ENCODE peak calls at places on chromosomes 3 and 15, in nine cellular contexts. G is BJ, B is kidney, W is HepG2, L is SJCRH30, P is sigmoid colon, X is MG63, J is heart left ventricle, Q is GM23248. F is an unnamed sample.

GRCh38 chr3:31962801-31963205 is 18.3 kb downstream of the OSBPL10 start:
- DNase-seq in P (no peak), G (no peak), Q (peak; percentile 40), W (peak; percentile 52), L (no peak), X (no peak), J (no peak), B (no peak), F (peak; percentile 34)

GRCh38 chr15:39553947-39554731 is 26.7 kb upstream of the THBS1 start:
- DNase-seq in P (peak; percentile 85), L (peak; percentile 44), X (no peak), B (no peak), Q (no peak), G (no peak), J (no peak), W (no peak), F (no peak)

GRCh38 chr3:124172846-124173245 is 180.9 kb upstream of the ROPN1 start:
- DNase-seq in B (no peak), P (no peak), W (no peak), L (no peak), J (no peak), X (no peak), G (no peak), Q (no peak), F (no peak)

GRCh38 chr3:121477589-121477988 is 68.2 kb downstream of the POLQ start:
- DNase-seq in B (no peak), Q (peak; percentile 85), W (no peak), P (no peak), J (no peak), G (peak; percentile 47), X (peak; percentile 1), L (no peak), F (no peak)

GRCh38 chr3:82000773-82001172 is 239.3 kb upstream of the GBE1 start:
- DNase-seq in J (no peak), B (no peak), L (peak; percentile 83), P (no peak), G (no peak), W (no peak), X (no peak), Q (no peak), F (no peak)

GRCh38 chr3:141797167-141797773 is 34.1 kb downstream of the GRK7 start:
- DNase-seq in X (no peak), W (no peak), G (no peak), L (peak; percentile 92), P (peak; percentile 69), B (peak; percentile 90), Q (peak; percentile 66), J (peak; percentile 88), F (peak; percentile 62)

GRCh38 chr3:10349801-10350200 is 28.9 kb upstream of the SEC13 start:
- DNase-seq in L (no peak), J (peak; percentile 30), W (no peak), X (no peak), G (no peak), Q (no peak), P (no peak), B (peak; percentile 49), F (no peak)

GRCh38 chr3:27575509-27575908 is 91.3 kb upstream of the SLC4A7 start:
- DNase-seq in W (no peak), P (no peak), X (no peak), J (no peak), L (no peak), G (no peak), Q (no peak), B (no peak), F (peak; percentile 87)

GRCh38 chr3:190825389-190826016 is 37.0 kb downstream of the GMNC start:
- DNase-seq in Q (peak; percentile 33), J (no peak), P (no peak), G (no peak), B (no peak), L (no peak), X (no peak), W (no peak), F (no peak)

GRCh38 chr3:187809979-187810568 is 64.8 kb upstream of the BCL6 start:
- DNase-seq in W (peak; percentile 13), G (no peak), P (no peak), J (no peak), X (no peak), Q (no peak), B (no peak), L (no peak), F (no peak)

GRCh38 chr3:187811580-187812250 is 66.4 kb upstream of the BCL6 start:
- DNase-seq in L (no peak), Q (peak; percentile 87), G (peak; percentile 39), B (no peak), W (no peak), J (no peak), X (peak; percentile 33), P (no peak), F (no peak)

GRCh38 chr3:187804120-187805106 is 59.1 kb upstream of the BCL6 start:
- DNase-seq in Q (no peak), B (no peak), G (no peak), P (no peak), J (no peak), L (no peak), X (no peak), W (no peak), F (no peak)

GRCh38 chr3:187807086-187807862 is 62.0 kb upstream of the BCL6 start:
- DNase-seq in B (no peak), L (no peak), Q (peak; percentile 92), P (no peak), G (no peak), W (no peak), J (no peak), X (peak; percentile 13), F (no peak)

GRCh38 chr3:187808466-187809291 is 63.4 kb upstream of the BCL6 start:
- DNase-seq in X (no peak), Q (no peak), L (no peak), P (no peak), B (no peak), G (no peak), W (peak; percentile 82), J (no peak), F (no peak)
- H3K4me3 ChIP-seq in X (no peak overlapping the region), Q (no peak overlapping the region), L (no peak overlapping the region), P (no peak overlapping the region), B (peak overlapping the region; percentile 35), G (no peak overlapping the region), W (peak overlapping the region; percentile 31), J (no peak overlapping the region), F (no peak overlapping the region)

GRCh38 chr3:181722156-181722555 is 10.4 kb downstream of the SOX2 start:
- DNase-seq in B (no peak), Q (no peak), W (no peak), X (no peak), L (no peak), P (no peak), G (no peak), J (no peak), F (no peak)
- H3K4me3 ChIP-seq in B (no peak overlapping the region), Q (no peak overlapping the region), W (no peak overlapping the region), X (no peak overlapping the region), L (no peak overlapping the region), P (no peak overlapping the region), G (no peak overlapping the region), J (no peak overlapping the region), F (no peak overlapping the region)

GRCh38 chr15:89997079-89997478 is 4.0 kb upstream of the ZNF710 start:
- DNase-seq in L (no peak), P (peak; percentile 7), X (no peak), J (no peak), B (no peak), G (no peak), Q (no peak), W (no peak), F (no peak)

GRCh38 chr15:89998141-89998661 is 2.9 kb upstream of the ZNF710 start:
- DNase-seq in J (no peak), B (no peak), G (no peak), P (no peak), Q (peak; percentile 81), X (peak; percentile 38), W (peak; percentile 69), L (peak; percentile 20), F (no peak)

GRCh38 chr15:90000175-90000923 is 775 bp upstream of the ZNF710 start:
- DNase-seq in G (no peak), W (no peak), Q (peak; percentile 66), B (peak; percentile 81), P (peak; percentile 72), L (peak; percentile 62), X (peak; percentile 49), J (peak; percentile 69), F (no peak)

GRCh38 chr15:89999676-90000174 is 1.4 kb upstream of the ZNF710 start:
- DNase-seq in W (no peak), P (peak; percentile 67), J (peak; percentile 67), Q (peak; percentile 53), X (peak; percentile 53), L (peak; percentile 16), G (no peak), B (no peak), F (no peak)

DNA sequence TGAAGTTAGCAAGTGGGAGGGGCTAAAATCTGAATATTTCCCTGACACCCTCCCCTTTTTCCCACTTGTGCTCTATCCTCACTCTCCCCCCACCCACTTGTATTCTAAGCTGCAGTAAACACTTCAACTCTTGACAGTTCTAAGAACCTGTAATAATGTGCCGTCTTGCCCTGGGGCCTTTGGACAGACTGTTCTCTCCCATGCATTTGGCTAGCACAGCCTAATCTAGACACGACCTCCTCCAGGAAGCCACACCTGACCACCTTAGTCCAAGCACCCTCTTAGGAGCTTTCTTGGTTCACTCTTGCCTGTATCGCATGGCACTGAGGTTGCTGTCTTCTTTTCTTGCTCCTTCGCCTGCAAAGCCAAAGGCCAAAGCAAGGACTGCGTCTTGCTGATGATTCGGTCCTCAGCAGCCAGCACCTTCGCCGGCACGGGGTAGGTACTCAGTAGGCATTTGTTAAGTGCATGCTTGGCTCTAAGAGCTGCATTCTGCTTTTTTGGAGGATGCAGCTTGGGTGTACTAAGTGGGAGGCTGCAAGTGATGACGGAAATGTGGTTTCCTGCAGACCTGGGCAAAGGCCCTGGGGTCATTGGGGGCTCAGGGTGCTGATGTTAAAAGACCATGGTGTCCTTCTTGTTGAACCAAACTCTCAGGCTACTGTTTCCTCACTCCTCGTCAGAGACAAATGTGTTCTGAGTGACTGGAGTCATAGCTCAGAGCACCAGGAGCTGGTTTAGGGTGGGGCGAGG is 2.0 kb upstream of the ZNF710 start:
- DNase-seq in L (no peak), Q (no peak), G (no peak), P (no peak), X (no peak), J (no peak), B (no peak), W (no peak), F (no peak)
- H3K4me3 ChIP-seq in L (no peak overlapping the region), Q (no peak overlapping the region), G (no peak overlapping the region), P (no peak overlapping the region), X (no peak overlapping the region), J (no peak overlapping the region), B (no peak overlapping the region), W (peak overlapping the region; percentile 78), F (no peak overlapping the region)

DNA sequence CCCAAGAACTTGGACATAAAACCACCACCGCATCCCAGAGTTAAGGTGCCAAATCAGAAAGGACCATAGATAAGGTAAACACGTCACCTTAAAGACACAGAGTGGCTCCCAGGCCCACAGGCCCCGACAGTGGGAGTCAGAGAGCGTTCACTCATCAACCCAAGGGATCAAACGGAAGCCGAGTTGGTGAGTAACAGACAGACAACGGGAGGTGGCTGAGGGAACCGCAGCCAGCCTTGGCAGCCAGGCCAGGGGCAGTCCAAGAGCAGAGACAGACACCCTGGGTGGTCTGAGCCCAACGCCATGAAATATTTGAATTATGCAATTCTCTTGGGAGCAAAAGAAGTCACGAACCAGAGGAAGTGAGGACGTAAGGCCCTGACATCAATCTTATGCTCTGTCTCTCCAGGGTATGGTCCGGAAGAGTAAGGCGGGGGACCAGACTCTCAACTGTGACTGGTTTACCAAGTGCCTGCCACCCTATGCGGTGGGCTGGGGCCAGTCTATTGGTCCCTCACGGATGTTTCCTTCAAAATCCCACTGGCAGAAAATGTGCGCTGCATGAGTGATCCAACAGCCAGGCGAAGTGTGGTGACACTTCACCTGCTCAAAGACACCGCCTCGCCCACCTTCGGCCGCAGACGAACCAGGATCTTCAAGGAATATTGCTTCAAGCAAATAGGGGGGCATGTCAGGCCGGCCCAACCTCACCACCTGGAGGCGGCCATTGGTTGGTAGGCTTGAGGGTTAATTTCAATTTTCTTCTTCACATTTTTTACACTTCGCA is 34.3 kb downstream of the TMEM44 start:
- DNase-seq in Q (peak; percentile 92), W (no peak), P (no peak), X (peak; percentile 90), L (peak; percentile 86), G (no peak), B (peak; percentile 86), J (no peak), F (no peak)
- H3K4me3 ChIP-seq in Q (no peak overlapping the region), W (no peak overlapping the region), P (no peak overlapping the region), X (no peak overlapping the region), L (no peak overlapping the region), G (no peak overlapping the region), B (no peak overlapping the region), J (no peak overlapping the region), F (no peak overlapping the region)